ENCODE peak calls at places on chromosomes 12 and 14, in eight cellular contexts. W is uterus; P is mammary epithelial cell; A is CD8-positive, alpha-beta memory T cell; L is esophagus muscularis mucosa; V is adrenal gland; X is SK-N-MC; C is mucosa of descending colon. R is an unnamed sample. For H3K9me3, the result is how much of the 10 kb centered on the place peaks cover.

GRCh38 chr14:92297818-92298595 is 25.0 kb upstream of the SLC24A4 start:
- DNase-seq in W (no peak), P (no peak), A (no peak), L (no peak), V (no peak), X (no peak), C (no peak), R (no peak)

GRCh38 chr12:45713108-45713507 is 16.4 kb upstream of the ARID2 start:
- DNase-seq in W (no peak), P (no peak), A (no peak), L (no peak), V (no peak), X (no peak), C (no peak), R (no peak)

GRCh38 chr12:53047221-53048032 is 2.4 kb upstream of the TNS2 start:
- DNase-seq in W (peak), P (no peak), A (peak), L (peak), V (peak), X (no peak), C (peak), R (peak)

GRCh38 chr12:45215419-45216296 is at the start of gene ANO6:
- DNase-seq in W (peak), P (peak), A (peak), L (peak), V (peak), X (peak), C (peak), R (peak)

GRCh38 chr14:97524579-97525319 is 727.6 kb downstream of the VRK1 start:
- DNase-seq in W (no peak), P (no peak), A (no peak), L (no peak), V (no peak), X (no peak), C (no peak), R (no peak)

GRCh38 chr12:52494100-52494499 is 1.0 kb upstream of the KRT6A start:
- DNase-seq in W (no peak), P (peak), A (no peak), L (peak), V (no peak), X (no peak), C (no peak), R (no peak)

GRCh38 chr14:78933948-78934524 is 763.9 kb downstream of the NRXN3 start:
- DNase-seq in W (no peak), P (peak), A (no peak), L (no peak), V (no peak), X (no peak), C (no peak), R (no peak)

GRCh38 chr14:55451398-55451797 is 11.0 kb upstream of the TBPL2 start:
- DNase-seq in W (no peak), P (no peak), A (no peak), L (peak), V (no peak), X (no peak), C (no peak), R (no peak)

GRCh38 chr12:77488041-77488620 is 342.6 kb upstream of the NAV3 start:
- DNase-seq in W (no peak), P (no peak), A (no peak), L (no peak), V (no peak), X (no peak), C (no peak), R (no peak)

DNA sequence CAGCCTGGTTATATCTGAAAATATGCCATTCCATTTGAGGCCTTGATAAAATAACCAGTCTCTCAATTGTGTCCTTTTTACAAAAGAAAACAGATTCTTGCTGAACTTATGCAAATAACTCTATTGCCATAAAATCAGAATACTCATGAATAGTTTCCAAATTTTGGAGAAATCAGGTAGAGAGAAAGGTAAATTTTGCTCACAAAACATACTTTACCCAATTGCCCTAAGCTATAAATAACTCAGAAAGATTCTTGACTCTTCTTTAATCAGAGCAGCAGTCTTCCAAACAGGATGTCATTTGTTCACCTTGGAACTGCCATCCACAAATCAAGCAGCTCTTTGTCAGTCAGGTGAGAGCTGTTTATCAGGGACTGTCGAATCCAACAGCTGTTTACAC is 12.6 kb downstream of the ZNF26 start:
- DNase-seq in W (no peak), P (no peak), A (no peak), L (no peak), V (no peak), X (no peak), C (no peak), R (no peak)
- H3K9me3 ChIP-seq in W (under half), P (under half), A (half or more), L (half or more), V (under half), X (under half), C (half or more), R (under half)

GRCh38 chr12:73529954-73530353 is 1007.7 kb upstream of the ATXN7L3B start:
- DNase-seq in W (no peak), P (no peak), A (no peak), L (no peak), V (no peak), X (no peak), C (no peak), R (no peak)
- H3K9me3 ChIP-seq in W (under half), P (under half), A (under half), L (under half), V (under half), X (under half), C (under half), R (under half)

GRCh38 chr14:106547735-106548550 is 1021.6 kb downstream of the TMEM121 start:
- DNase-seq in W (no peak), P (no peak), A (no peak), L (no peak), V (no peak), X (no peak), C (no peak), R (no peak)
- H3K9me3 ChIP-seq in W (under half), P (under half), A (under half), L (under half), V (under half), X (under half), C (under half), R (under half)

GRCh38 chr12:93468008-93468371 is 676 bp downstream of the MRPL42 start:
- DNase-seq in W (no peak), P (no peak), A (no peak), L (no peak), V (no peak), X (no peak), C (no peak), R (no peak)

GRCh38 chr12:93466625-93467350 is 526 bp upstream of the MRPL42 start:
- DNase-seq in W (peak), P (no peak), A (no peak), L (no peak), V (peak), X (no peak), C (peak), R (no peak)

GRCh38 chr12:93467351-93468007 is at the start of gene MRPL42:
- DNase-seq in W (peak), P (peak), A (peak), L (peak), V (peak), X (peak), C (peak), R (peak)

DNA sequence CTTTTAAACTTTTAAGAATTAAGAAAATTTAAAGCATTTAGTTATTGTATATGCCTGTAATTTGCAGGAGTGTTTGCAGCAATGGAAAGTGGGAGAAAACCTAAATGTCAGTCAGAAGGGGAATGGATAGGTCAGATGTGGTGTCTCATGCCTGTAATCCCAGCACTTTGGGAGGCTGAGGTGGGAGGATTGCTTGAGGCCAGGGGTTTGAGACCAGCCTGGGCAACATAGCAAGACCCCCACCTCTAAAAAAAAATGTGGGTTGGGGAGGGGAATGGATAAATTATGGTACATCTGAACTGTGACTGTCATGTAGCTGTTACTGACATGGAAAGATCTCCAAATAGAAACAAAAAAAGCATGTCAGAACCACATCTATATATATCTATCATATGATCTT is 2.1 kb downstream of the MRPL42 start:
- DNase-seq in W (no peak), P (no peak), A (no peak), L (no peak), V (no peak), X (no peak), C (no peak), R (no peak)
- H3K9me3 ChIP-seq in W (under half), P (under half), A (under half), L (under half), V (under half), X (under half), C (under half), R (under half)

GRCh38 chr12:47610847-47611246 is 95.0 kb downstream of the RPAP3 start:
- DNase-seq in W (no peak), P (no peak), A (no peak), L (no peak), V (no peak), X (no peak), C (no peak), R (no peak)

GRCh38 chr12:47612953-47613352 is 92.9 kb downstream of the RPAP3 start:
- DNase-seq in W (no peak), P (no peak), A (no peak), L (no peak), V (no peak), X (no peak), C (no peak), R (no peak)

GRCh38 chr12:47614521-47614920 is 91.3 kb downstream of the RPAP3 start:
- DNase-seq in W (no peak), P (no peak), A (no peak), L (no peak), V (no peak), X (no peak), C (no peak), R (no peak)

GRCh38 chr12:47604474-47604873 is 101.4 kb downstream of the RPAP3 start:
- DNase-seq in W (no peak), P (peak), A (no peak), L (no peak), V (no peak), X (no peak), C (no peak), R (no peak)

GRCh38 chr12:47609806-47610205 is 96.0 kb downstream of the RPAP3 start:
- DNase-seq in W (no peak), P (no peak), A (no peak), L (no peak), V (no peak), X (no peak), C (no peak), R (no peak)
- H3K9me3 ChIP-seq in W (under half), P (under half), A (under half), L (under half), V (under half), X (under half), C (under half), R (under half)

DNA sequence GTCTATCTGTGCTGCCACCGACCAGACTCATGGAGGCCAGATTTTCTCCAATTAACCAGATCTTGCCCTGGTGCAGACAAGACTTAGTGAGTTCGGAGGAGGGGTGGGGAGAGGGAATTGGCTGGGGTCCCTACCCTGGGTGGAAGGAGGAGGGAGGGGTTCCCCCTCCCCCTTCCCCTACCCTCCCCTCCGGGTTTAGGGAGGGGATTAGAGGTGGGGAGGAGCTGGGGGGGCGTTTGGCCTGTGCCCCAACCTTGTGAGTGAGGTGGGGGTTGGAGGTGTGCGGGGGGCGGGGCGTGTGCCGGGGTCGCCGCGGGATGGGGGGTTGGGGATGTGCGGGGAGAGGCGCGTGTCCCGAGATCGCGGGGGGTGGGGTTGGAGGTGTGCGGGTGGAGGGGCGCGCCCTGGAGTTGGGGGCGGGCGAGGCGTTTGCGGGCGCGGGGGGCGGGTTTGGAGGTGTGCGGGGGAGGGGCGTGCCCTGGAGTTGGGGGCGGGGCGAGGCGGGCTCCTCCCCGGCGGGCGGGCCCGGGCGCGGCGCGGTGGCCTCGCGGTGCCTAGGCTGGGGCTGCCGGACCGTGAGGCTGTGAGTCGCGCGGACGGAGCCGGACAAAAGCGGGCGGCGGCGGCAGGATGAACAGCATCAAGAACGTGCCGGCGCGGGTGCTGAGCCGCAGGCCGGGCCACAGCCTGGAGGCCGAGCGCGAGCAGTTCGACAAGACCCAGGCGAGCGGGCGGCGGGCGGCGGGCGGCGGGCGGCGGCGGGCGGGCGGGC is at the start of gene HIP1R:
- DNase-seq in W (no peak), P (no peak), A (peak), L (no peak), V (no peak), X (no peak), C (peak), R (peak)
- H3K9me3 ChIP-seq in W (under half), P (under half), A (under half), L (under half), V (under half), X (under half), C (under half), R (under half)

DNA sequence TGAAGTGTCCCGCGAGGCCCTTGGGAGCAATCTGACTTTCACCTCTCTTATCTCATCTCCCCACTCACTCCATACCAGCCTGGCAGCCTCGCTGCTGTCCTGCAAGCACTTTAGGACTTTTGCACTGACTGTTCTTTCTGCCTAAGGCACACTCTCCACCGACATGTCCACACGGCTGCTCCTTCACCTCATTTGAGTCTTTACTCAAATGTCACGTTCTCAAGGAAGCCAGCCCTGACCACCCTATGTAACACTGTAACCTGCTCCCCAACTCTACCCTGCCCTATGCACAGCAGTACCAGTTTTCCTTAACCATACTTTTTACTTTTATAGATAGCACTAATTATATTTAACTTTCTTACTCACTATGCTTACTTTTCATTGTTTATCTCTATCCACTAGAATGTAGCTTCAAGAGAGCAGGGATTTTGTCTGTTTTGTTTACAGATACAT is 32.0 kb downstream of the PRKD1 start:
- DNase-seq in W (no peak), P (no peak), A (no peak), L (no peak), V (no peak), X (no peak), C (no peak), R (no peak)
- H3K9me3 ChIP-seq in W (under half), P (under half), A (under half), L (under half), V (under half), X (under half), C (under half), R (under half)

DNA sequence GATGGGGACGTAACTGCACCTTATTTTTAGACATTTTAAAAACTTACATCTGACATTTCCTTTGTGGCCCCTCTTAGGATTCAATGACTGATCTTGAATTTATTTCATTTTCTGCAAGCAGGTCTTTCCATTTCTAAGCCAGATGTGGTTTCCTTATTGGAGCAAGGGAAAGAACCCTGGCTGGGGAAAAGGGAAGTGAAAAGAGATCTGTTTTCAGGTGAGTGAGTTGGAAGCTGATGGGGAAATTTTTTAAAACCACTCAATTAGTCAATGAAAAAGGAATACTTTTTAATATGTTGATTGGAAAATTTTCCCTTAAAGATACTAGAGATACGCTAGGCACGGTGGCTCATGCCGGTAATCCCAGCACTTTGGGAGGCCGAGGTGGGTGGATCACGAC is 2.6 kb downstream of the ZNF140 start:
- DNase-seq in W (no peak), P (no peak), A (no peak), L (no peak), V (no peak), X (no peak), C (no peak), R (no peak)
- H3K9me3 ChIP-seq in W (under half), P (under half), A (half or more), L (half or more), V (under half), X (under half), C (half or more), R (under half)

R was measured in T-helper 17 cell.